ENCODE peak calls at places on chromosomes 12 and 14, in four cellular contexts. Z is HCT116, R is RWPE2, M is GM12865. P is an unnamed sample.

GRCh38 chr14:64444984-64445845 is 20.1 kb upstream of the AKAP5 start:
- DNase-seq in Z (no peak), M (peak), R (no peak), P (peak)

GRCh38 chr12:112837629-112838191 is 46.2 kb downstream of the RPH3A start:
- DNase-seq in Z (no peak), M (no peak), R (no peak), P (no peak)

GRCh38 chr14:54570651-54571415 is 3.9 kb downstream of the SAMD4A start:
- DNase-seq in M (no peak), Z (no peak), R (no peak), P (no peak)

GRCh38 chr12:119181202-119181601 is 2.5 kb downstream of the HSPB8 start:
- DNase-seq in R (no peak), Z (no peak), M (no peak), P (no peak)

GRCh38 chr14:43795600-43796228 is 711.4 kb downstream of the FSCB start:
- DNase-seq in R (no peak), Z (no peak), M (no peak), P (no peak)

GRCh38 chr12:45644521-45644920 is 85.0 kb upstream of the ARID2 start:
- DNase-seq in M (peak), Z (no peak), R (no peak), P (no peak)

GRCh38 chr14:76777721-76778120 is 16.5 kb downstream of the VASH1 start:
- DNase-seq in R (no peak), Z (no peak), M (no peak), P (no peak)

GRCh38 chr14:100155881-100156645 is 3.4 kb downstream of the DEGS2 start:
- DNase-seq in M (no peak), R (no peak), Z (no peak), P (no peak)

GRCh38 chr12:126093911-126094310 is 1028.7 kb downstream of the AACS start:
- DNase-seq in Z (no peak), R (no peak), M (no peak), P (no peak)

GRCh38 chr12:31362759-31363415 is 36.9 kb upstream of the SINHCAF start:
- DNase-seq in R (no peak), Z (no peak), M (peak), P (peak)

GRCh38 chr12:20220339-20220738 is 148.0 kb upstream of the PDE3A start:
- DNase-seq in Z (peak), R (no peak), M (peak), P (no peak)

GRCh38 chr12:52173526-52173925 is 18.3 kb downstream of the KRT80 start:
- DNase-seq in M (no peak), R (no peak), Z (no peak), P (no peak)

GRCh38 chr12:97713217-97713616 is 250.6 kb downstream of the RMST start:
- DNase-seq in Z (no peak), R (no peak), M (no peak), P (no peak)

GRCh38 chr12:19750116-19750644 is 310.9 kb downstream of the AEBP2 start:
- DNase-seq in M (no peak), Z (no peak), R (no peak), P (no peak)

GRCh38 chr12:49206389-49206788 is 17.5 kb upstream of the TUBA1A start:
- DNase-seq in Z (no peak), R (no peak), M (no peak), P (no peak)

GRCh38 chr12:19288603-19289244 is 150.6 kb upstream of the AEBP2 start:
- DNase-seq in R (no peak), M (peak), Z (peak), P (peak)

GRCh38 chr12:108729612-108730336 is 1.5 kb downstream of the CORO1C start:
- DNase-seq in R (no peak), Z (no peak), M (no peak), P (no peak)

GRCh38 chr14:48304729-48305128 is 629.3 kb upstream of the MDGA2 start:
- DNase-seq in M (no peak), Z (no peak), R (no peak), P (no peak)

GRCh38 chr14:103871596-103872480 is 24.5 kb upstream of the PPP1R13B start:
- DNase-seq in Z (no peak), R (peak), M (peak), P (peak)

GRCh38 chr14:94754391-94754942 is 15.4 kb downstream of the GSC start:
- DNase-seq in M (no peak), Z (no peak), R (peak), P (no peak)

GRCh38 chr14:100590726-100591452 is 3.7 kb upstream of the BEGAIN start:
- DNase-seq in Z (no peak), M (no peak), R (peak), P (no peak)

GRCh38 chr14:21070610-21071224 is 613 bp downstream of the ARHGEF40 start:
- DNase-seq in R (no peak), M (no peak), Z (no peak), P (peak)

GRCh38 chr12:116559330-116560080 is at the start of gene MAP1LC3B2:
- DNase-seq in R (no peak), Z (peak), M (peak), P (peak)

GRCh38 chr14:83958359-83958758 is 1571.6 kb upstream of the FLRT2 start:
- DNase-seq in R (no peak), Z (no peak), M (no peak), P (no peak)

GRCh38 chr12:124520258-124520657 is 47.2 kb downstream of the NCOR2 start:
- DNase-seq in Z (no peak), M (no peak), R (no peak), P (no peak)

GRCh38 chr12:3700861-3701260 is 52.0 kb downstream of the CRACR2A start:
- DNase-seq in M (no peak), Z (no peak), R (no peak), P (no peak)

GRCh38 chr14:98819867-98820206 is 452.2 kb downstream of the BCL11B start:
- DNase-seq in Z (no peak), M (no peak), R (no peak), P (no peak)

GRCh38 chr12:10720974-10721565 is 2.1 kb downstream of the YBX3 start:
- DNase-seq in M (no peak), Z (no peak), R (no peak), P (no peak)

GRCh38 chr12:10721654-10722501 is 1.2 kb downstream of the YBX3 start:
- DNase-seq in Z (peak), M (peak), R (peak), P (peak)

GRCh38 chr12:10719482-10719881 is 3.6 kb downstream of the YBX3 start:
- DNase-seq in R (no peak), M (no peak), Z (no peak), P (no peak)

GRCh38 chr12:10722502-10722904 is 620 bp downstream of the YBX3 start:
- DNase-seq in M (peak), R (peak), Z (no peak), P (peak)

DNA sequence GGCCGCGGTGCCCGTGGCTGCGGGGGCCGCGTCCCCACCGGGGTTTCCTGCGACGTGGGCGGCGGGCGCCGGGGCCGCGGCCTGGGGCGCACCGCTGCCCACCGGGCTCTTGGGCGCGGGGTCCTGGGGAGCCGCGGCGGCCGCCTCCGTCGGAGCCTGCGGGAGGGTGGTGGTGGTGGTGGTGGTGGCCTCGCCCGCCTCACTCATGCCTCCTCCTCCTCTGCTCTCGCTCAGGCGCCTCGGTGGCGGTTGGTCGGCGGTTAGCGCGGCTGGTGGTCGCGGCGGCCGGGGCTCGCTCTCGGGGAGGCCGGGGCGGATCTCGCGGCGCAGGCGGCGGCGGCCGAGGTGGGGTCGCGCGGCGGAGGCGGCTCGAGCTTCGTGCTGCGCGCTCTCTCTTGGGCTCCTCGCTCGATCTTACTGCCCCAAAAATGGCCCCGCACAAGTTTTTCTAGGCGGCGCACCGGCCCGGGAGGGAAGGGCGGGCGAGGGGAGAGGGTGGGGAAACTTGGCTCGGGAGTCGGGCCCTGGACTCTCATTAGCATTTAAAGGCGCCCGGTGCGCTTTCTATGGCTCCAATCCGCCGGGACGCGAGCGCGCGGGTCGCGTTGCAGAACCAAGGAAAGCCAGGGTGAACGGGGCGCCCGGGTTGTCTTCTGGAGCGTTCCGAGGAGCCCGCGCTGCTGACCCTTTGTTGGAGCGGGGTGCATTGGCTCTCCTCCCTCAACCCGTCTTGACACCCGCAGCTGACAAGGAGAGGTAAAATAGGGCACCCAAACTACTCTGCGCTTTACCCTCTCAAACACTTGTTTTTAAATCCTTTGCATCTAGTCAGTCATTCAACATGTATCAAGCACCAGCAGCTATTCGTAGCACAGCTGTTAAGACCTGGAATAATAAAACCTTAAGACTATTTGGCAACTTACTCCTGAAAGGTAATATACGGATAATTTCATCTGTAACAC is at the start of gene YBX3:
- DNase-seq in M (peak), Z (peak), R (peak), P (peak)
- TF ChIP-seq CTCF in M (no peak), Z (no peak), R (no peak), P (peak)

GRCh38 chr14:29421156-29421728 is 506.4 kb downstream of the PRKD1 start:
- DNase-seq in Z (no peak), R (no peak), M (no peak), P (no peak)
- TF ChIP-seq CTCF in Z (no peak), R (no peak), M (no peak), P (no peak)

GRCh38 chr14:106141242-106142220 is 615.1 kb downstream of the TMEM121 start:
- DNase-seq in M (peak), R (no peak), Z (no peak), P (peak)
- TF ChIP-seq CTCF in M (no peak), R (no peak), Z (peak), P (peak)

DNA sequence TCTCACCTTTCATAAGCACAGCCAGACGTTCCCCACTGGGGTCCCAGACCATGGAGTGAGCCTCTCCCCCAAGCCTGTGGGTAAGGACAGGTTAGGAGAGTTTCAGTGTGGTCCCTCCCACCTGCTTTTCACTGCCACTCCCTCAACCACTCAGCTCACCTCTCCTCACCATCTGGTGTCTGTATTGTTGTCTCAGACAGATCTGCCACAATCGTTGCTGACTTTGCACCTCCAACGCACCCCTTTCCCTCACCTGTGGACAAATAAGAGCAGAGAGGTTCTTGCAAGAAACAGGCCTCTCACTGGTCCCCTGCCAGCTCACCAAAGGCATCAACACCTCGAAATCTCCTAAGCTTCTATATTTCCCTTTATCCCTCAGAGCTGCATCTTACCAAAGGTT is 8.8 kb downstream of the MYG1 start:
- DNase-seq in Z (no peak), R (no peak), M (no peak), P (no peak)
- TF ChIP-seq CTCF in Z (no peak), R (no peak), M (no peak), P (no peak)

GRCh38 chr14:55843718-55844403 is 263.9 kb downstream of the KTN1 start:
- DNase-seq in Z (no peak), R (no peak), M (no peak), P (no peak)
- TF ChIP-seq CTCF in Z (peak), R (peak), M (no peak), P (no peak)

DNA sequence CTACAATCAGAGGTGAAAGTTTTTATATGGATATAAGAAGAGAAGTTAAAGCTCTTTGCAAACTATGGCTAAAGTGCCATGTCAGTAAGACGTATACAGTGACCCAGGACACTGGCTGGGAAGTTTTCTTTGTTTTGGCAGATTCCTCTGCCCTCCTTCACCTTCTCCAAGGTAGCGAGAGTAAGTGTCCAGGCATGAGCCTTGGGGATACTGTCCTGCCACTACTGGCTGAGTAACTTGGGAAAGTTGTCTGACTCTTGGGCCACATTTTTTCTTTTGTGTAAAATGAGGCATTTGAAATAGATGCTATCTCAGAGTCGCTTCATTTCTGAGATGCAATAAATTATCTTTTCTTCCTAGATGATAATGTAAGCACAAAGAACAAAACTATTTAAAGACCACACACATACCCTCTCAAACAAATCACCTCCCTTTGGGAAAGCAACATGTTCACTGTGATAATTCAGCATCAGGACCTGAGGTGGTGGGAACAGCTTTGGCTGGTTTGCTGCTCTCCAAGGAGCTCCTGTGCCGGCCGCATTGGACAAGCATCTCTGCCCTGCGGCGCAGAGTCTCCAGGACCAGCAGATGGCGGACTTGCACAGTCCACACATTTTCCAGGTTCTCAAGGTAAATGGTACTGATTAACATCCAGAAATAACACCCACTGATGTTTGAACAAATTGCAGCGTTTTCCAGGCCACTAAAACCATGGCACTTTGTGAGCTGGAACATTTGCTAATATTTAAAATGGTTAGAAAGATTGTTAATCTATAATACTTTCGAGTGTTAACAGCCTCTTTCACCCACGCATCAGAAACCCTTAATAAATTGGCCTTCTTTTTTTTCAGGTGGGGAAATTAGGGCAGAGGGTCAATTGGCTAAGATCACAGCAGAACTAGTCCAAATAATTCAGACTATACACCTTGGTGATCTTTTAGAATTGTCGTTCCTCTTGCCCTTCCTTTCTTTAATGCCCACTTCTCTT is 106.2 kb downstream of the PTCSC3 start:
- DNase-seq in R (peak), Z (peak), M (peak), P (peak)
- TF ChIP-seq CTCF in R (peak), Z (peak), M (peak), P (peak)

DNA sequence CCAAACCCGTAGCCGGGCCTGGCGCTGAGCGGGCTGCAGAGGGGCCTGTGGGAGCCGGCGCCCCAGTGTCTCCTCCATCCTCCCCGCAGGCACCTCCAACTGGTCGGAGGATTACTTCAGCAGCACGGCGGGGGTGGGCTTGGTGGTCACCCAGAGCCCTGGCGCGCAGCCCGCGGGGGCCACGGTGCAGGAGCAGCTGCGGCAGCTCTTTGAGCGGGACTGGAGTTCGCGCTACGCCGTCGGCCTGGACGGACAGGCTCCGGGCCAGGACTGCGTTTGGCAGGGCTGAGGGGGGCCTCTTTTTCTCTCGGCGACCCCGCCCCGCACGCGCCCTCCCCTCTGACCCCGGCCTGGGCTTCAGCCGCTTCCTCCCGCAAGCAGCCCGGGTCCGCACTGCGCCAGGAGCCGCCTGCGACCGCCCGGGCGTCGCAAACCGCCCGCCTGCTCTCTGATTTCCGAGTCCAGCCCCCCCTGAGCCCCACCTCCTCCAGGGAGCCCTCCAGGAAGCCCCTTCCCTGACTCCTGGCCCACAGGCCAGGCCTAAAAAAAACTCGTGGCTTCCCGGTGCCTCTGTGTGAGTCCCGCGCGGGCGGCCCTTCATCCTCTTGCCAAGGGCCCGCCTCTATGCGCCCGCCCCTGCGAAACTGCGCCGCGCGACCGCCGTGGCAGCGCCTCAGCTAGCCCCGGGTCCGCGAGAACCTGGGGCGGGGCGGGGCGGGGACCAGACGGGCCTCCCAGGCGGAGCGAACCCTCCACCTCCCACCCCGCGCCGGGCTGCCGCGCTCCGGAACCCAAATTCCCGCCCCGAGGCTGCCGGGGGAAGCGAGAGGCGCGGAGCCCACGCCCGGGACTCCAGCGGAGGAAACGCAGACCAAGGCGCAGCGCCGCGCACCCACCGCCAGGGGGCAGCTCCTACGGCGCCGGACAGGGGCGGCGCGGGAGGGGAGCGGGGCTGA is 8.3 kb downstream of the PLD4 start:
- DNase-seq in R (peak), Z (peak), M (peak), P (peak)
- TF ChIP-seq CTCF in R (peak), Z (peak), M (peak), P (peak)

GRCh38 chr12:53453953-53454640 is 2.2 kb downstream of the PCBP2 start:
- DNase-seq in M (no peak), R (no peak), Z (no peak), P (no peak)

GRCh38 chr12:53454710-53455109 is 2.8 kb downstream of the PCBP2 start:
- DNase-seq in Z (no peak), M (no peak), R (no peak), P (no peak)

GRCh38 chr12:53451661-53452158 is at the start of gene PCBP2:
- DNase-seq in M (peak), R (peak), Z (peak), P (peak)

GRCh38 chr12:53450936-53451335 is 966 bp upstream of the PCBP2 start:
- DNase-seq in M (no peak), R (no peak), Z (no peak), P (no peak)

GRCh38 chr12:53452159-53453077 is 516 bp downstream of the PCBP2 start:
- DNase-seq in M (peak), R (peak), Z (peak), P (peak)
- TF ChIP-seq CTCF in M (peak), R (peak), Z (peak), P (peak)

GRCh38 chr14:105377555-105378182 is 20.7 kb upstream of the TEX22 start:
- DNase-seq in Z (no peak), R (no peak), M (no peak), P (no peak)

GRCh38 chr14:105378199-105378598 is 20.1 kb upstream of the TEX22 start:
- DNase-seq in R (no peak), Z (no peak), M (no peak), P (no peak)

GRCh38 chr14:105376521-105377440 is 21.6 kb upstream of the TEX22 start:
- DNase-seq in R (no peak), Z (no peak), M (no peak), P (no peak)

GRCh38 chr14:105375635-105376057 is 22.7 kb upstream of the TEX22 start:
- DNase-seq in M (peak), Z (no peak), R (no peak), P (no peak)

DNA sequence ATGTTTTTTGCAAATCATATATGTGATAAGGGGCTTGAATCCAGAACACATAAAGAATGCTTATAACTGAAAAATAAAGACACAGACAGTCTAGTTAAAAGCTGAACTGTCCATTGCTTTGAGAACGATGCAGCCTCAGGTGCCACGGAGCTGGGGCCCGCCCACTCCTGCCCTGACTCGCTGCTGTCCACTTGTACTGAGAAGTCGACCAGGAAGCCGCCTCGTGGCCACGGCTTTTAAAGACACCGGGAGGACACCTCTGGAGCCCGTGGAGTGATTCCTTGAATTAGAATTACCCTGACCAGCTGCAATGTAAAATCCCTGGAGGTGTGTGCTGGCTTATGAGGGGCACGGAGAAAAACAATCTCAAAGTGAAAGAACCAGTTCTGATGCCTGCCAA is 23.9 kb upstream of the TEX22 start:
- DNase-seq in R (no peak), Z (peak), M (no peak), P (no peak)
- TF ChIP-seq CTCF in R (peak), Z (no peak), M (no peak), P (no peak)

P was measured in GM10248.